ENCODE peak calls at places on chromosomes 7 and 10, in nine cellular contexts. U is GM23248, M is HCT116, B is GM23338, H is neural progenitor cell, N is OCI-LY7, P is SK-N-SH, O is hepatocyte, Q is MM.1S. D is an unnamed sample.

GRCh38 chr7:7148799-7149481 is 33.4 kb upstream of the C1GALT1 start:
- DNase-seq in U (peak), B (no peak), P (no peak), Q (no peak), N (no peak), M (no peak), O (peak), H (no peak), D (no peak)

GRCh38 chr10:44968887-44969400 is 9.3 kb downstream of the RASSF4 start:
- DNase-seq in U (no peak), Q (no peak), B (no peak), H (no peak), M (no peak), N (no peak), O (no peak), P (no peak), D (no peak)

GRCh38 chr7:50379082-50379481 is 71.1 kb downstream of the FIGNL1 start:
- DNase-seq in Q (no peak), N (no peak), O (peak), M (no peak), B (peak), H (peak), P (no peak), U (no peak), D (peak)

GRCh38 chr7:26182706-26183105 is 17.8 kb downstream of the HNRNPA2B1 start:
- DNase-seq in H (no peak), O (no peak), Q (no peak), M (no peak), P (no peak), U (no peak), B (no peak), N (no peak), D (no peak)

GRCh38 chr7:112790651-112790973 is 419 bp upstream of the TMEM168 start:
- DNase-seq in B (no peak), N (peak), O (no peak), U (no peak), H (no peak), M (no peak), P (no peak), Q (peak), D (no peak)

GRCh38 chr10:86346794-86347665 is 19.6 kb downstream of the GRID1 start:
- DNase-seq in M (no peak), O (no peak), B (no peak), P (no peak), N (no peak), H (peak), Q (no peak), U (no peak), D (no peak)

GRCh38 chr7:71793251-71793650 is 618.9 kb downstream of the CALN1 start:
- DNase-seq in M (no peak), N (no peak), P (no peak), O (no peak), Q (no peak), U (peak), B (no peak), H (no peak), D (no peak)

GRCh38 chr7:130941322-130942210 is 207.6 kb upstream of the KLF14 start:
- DNase-seq in B (no peak), U (no peak), M (no peak), Q (no peak), O (peak), H (no peak), N (peak), P (no peak), D (peak)

GRCh38 chr7:126605553-126605952 is 647.2 kb downstream of the GRM8 start:
- DNase-seq in H (no peak), P (peak), O (no peak), N (no peak), M (no peak), B (no peak), U (no peak), Q (no peak), D (no peak)

GRCh38 chr7:142790565-142790964 is 19.8 kb downstream of the PRSS2 start:
- DNase-seq in N (no peak), Q (no peak), M (no peak), P (no peak), H (no peak), B (no peak), U (no peak), O (no peak), D (peak)

GRCh38 chr10:52755297-52756062 is 17.1 kb downstream of the MBL2 start:
- DNase-seq in O (peak), P (no peak), U (peak), M (no peak), N (no peak), Q (no peak), H (no peak), B (no peak), D (peak)

GRCh38 chr7:88759216-88759955 is at the start of gene ZNF804B:
- DNase-seq in P (peak), Q (no peak), B (peak), N (no peak), M (no peak), H (peak), U (peak), O (peak), D (no peak)

GRCh38 chr7:106598663-106599342 is 62.2 kb downstream of the CCDC71L start:
- DNase-seq in N (peak), M (peak), Q (peak), B (peak), P (peak), U (peak), O (peak), H (peak), D (peak)

GRCh38 chr7:114530074-114530611 is 115.5 kb downstream of the FOXP2 start:
- DNase-seq in U (peak), N (no peak), B (no peak), Q (no peak), H (no peak), M (no peak), P (no peak), O (peak), D (no peak)

GRCh38 chr10:104034401-104035053 is 51.2 kb downstream of the COL17A1 start:
- DNase-seq in M (no peak), P (no peak), B (no peak), O (no peak), Q (no peak), H (no peak), U (no peak), N (no peak), D (no peak)

GRCh38 chr10:63673846-63674245 is 152.6 kb downstream of the REEP3 start:
- DNase-seq in N (no peak), U (no peak), Q (no peak), M (no peak), H (no peak), P (no peak), B (no peak), O (no peak), D (no peak)

GRCh38 chr10:110852255-110852896 is 19.4 kb upstream of the PDCD4 start:
- DNase-seq in U (peak), H (no peak), P (no peak), Q (peak), N (no peak), M (peak), B (peak), O (peak), D (peak)

GRCh38 chr7:129853661-129854268 is 99.0 kb downstream of the UBE2H start:
- DNase-seq in O (no peak), M (peak), H (no peak), N (no peak), Q (no peak), U (peak), B (no peak), P (no peak), D (peak)

GRCh38 chr7:134502463-134502862 is 24.9 kb upstream of the AKR1B10 start:
- DNase-seq in B (no peak), U (peak), M (no peak), H (no peak), P (no peak), N (no peak), Q (no peak), O (no peak), D (peak)

GRCh38 chr7:42099837-42100508 is 137.0 kb downstream of the GLI3 start:
- DNase-seq in N (no peak), H (no peak), O (no peak), B (no peak), M (no peak), Q (no peak), P (no peak), U (no peak), D (no peak)

GRCh38 chr7:158812684-158813083 is 16.6 kb downstream of the ESYT2 start:
- DNase-seq in P (no peak), H (no peak), U (no peak), B (no peak), O (no peak), Q (no peak), M (no peak), N (no peak), D (no peak)

GRCh38 chr7:19772858-19773337 is 519 bp downstream of the TMEM196 start:
- DNase-seq in N (no peak), Q (no peak), H (peak), M (no peak), U (peak), B (peak), P (peak), O (peak), D (peak)

GRCh38 chr10:112335866-112336265 is 38.0 kb upstream of the ACSL5 start:
- DNase-seq in Q (no peak), M (no peak), U (peak), O (peak), P (no peak), B (no peak), H (no peak), N (no peak), D (no peak)

GRCh38 chr10:118955531-118956252 is 73.8 kb upstream of the NANOS1 start:
- DNase-seq in B (no peak), N (no peak), H (peak), O (no peak), P (no peak), M (no peak), U (no peak), Q (peak), D (no peak)

GRCh38 chr10:104088239-104088638 is 2.6 kb upstream of the COL17A1 start:
- DNase-seq in Q (no peak), U (no peak), M (no peak), P (no peak), O (no peak), B (no peak), N (no peak), H (no peak), D (no peak)

GRCh38 chr10:74683621-74684114 is 142.7 kb upstream of the KAT6B start:
- DNase-seq in O (no peak), H (no peak), B (no peak), P (no peak), N (no peak), M (no peak), Q (no peak), U (no peak), D (peak)

GRCh38 chr7:23963461-23963860 is 253.4 kb downstream of the STK31 start:
- DNase-seq in M (no peak), B (no peak), U (no peak), Q (no peak), N (no peak), H (no peak), P (no peak), O (no peak), D (no peak)

GRCh38 chr7:117478796-117479479 is 887 bp upstream of the CFTR start:
- DNase-seq in N (no peak), P (no peak), Q (no peak), M (no peak), B (peak), O (peak), H (peak), U (no peak), D (no peak)

DNA sequence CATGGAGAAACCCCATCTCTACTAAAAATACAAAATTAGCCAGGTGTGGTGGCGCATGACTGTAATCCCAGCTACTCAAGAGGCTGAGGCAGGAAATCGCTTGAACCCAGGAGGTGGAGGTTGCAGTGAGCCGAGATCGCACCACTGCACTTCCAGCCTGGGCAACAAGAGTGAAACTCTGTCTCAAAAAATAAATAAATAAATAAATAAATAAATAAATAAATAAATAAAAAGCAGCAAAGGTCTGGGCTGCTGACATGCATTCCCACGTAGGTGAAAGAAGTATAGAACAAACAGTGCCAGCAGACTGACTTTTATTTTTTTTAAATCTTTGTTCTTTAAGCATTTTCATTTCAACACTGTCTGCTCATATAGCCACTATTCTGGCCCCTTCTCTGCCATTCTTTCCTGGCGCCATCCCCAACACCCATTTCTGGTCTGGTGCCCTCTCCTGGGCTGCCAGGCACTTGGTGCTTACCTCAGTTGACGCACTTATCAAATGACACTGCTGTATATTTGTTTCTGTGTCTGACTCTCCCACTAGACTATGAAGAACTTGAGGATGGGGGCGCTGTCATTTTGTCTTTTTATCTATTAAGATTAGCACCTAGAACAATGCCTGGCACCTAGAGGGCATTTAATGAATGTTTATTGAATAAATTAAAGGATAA is 15.6 kb downstream of the FAM107B start:
- DNase-seq in H (no peak), M (peak), P (peak), Q (no peak), U (no peak), N (peak), O (no peak), B (no peak), D (peak)
- TF ChIP-seq EZH2phosphoT487 in H (no peak), M (no peak), P (no peak), Q (no peak), U (no peak), N (no peak), O (no peak), B (no peak), D (no peak)

GRCh38 chr7:77800158-77800557 is 1.6 kb downstream of the PHTF2 start:
- DNase-seq in Q (no peak), M (no peak), U (peak), N (peak), P (no peak), O (peak), H (no peak), B (no peak), D (no peak)

GRCh38 chr7:77797734-77798393 is 370 bp downstream of the TMEM60 start:
- DNase-seq in O (no peak), Q (peak), M (no peak), U (peak), P (peak), B (no peak), H (peak), N (no peak), D (peak)

GRCh38 chr7:77798394-77799077 is at the start of the genes PHTF2 and TMEM60:
- DNase-seq in U (peak), O (peak), P (peak), B (peak), N (peak), Q (peak), H (peak), M (peak), D (peak)

GRCh38 chr7:77800730-77801129 is 2.2 kb downstream of the PHTF2 start:
- DNase-seq in N (no peak), B (no peak), M (no peak), H (no peak), Q (no peak), O (no peak), P (no peak), U (no peak), D (no peak)

GRCh38 chr7:77799078-77799964 is 748 bp downstream of the PHTF2 start:
- DNase-seq in O (peak), U (peak), H (peak), Q (peak), B (peak), M (peak), P (peak), N (peak), D (peak)
- TF ChIP-seq EZH2phosphoT487 in O (no peak), U (no peak), H (no peak), Q (no peak), B (no peak), M (no peak), P (no peak), N (no peak), D (no peak)

DNA sequence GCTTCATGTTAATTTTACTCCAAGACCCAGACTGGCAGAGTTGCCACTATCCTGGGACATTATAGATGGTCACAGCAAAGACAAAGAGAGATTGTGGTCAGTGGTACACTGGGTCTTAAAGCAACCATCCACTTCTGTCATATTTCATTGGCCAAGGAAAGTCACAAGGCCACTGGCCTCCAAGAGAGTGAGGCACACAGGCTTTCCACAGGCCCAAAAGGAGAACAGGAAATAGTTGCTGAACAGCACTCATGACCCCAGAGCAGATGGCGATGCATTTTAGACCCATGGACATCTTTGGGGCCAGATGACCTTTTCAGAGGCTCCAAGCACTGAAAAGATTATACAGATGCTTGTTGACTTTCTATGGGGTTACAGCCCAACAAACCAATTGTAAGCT is 97.4 kb downstream of the ARID5B start:
- DNase-seq in P (no peak), H (no peak), U (no peak), M (no peak), B (no peak), Q (no peak), O (no peak), N (peak), D (no peak)
- TF ChIP-seq EZH2phosphoT487 in P (no peak), H (no peak), U (no peak), M (no peak), B (no peak), Q (no peak), O (no peak), N (no peak), D (no peak)

GRCh38 chr7:44101304-44101965 is 2.7 kb upstream of the AEBP1 start:
- DNase-seq in U (no peak), Q (no peak), M (no peak), O (no peak), P (no peak), H (no peak), B (no peak), N (no peak), D (no peak)

GRCh38 chr7:44102846-44103565 is 1.1 kb upstream of the AEBP1 start:
- DNase-seq in H (no peak), N (no peak), Q (no peak), B (no peak), P (no peak), O (no peak), U (no peak), M (no peak), D (no peak)

GRCh38 chr7:44100458-44101303 is 3.5 kb upstream of the AEBP1 start:
- DNase-seq in H (no peak), M (no peak), U (peak), Q (no peak), B (no peak), P (peak), N (peak), O (peak), D (no peak)

GRCh38 chr7:44103566-44103940 is 592 bp upstream of the AEBP1 start:
- DNase-seq in O (no peak), M (no peak), P (no peak), H (no peak), N (no peak), U (no peak), Q (no peak), B (no peak), D (no peak)

DNA sequence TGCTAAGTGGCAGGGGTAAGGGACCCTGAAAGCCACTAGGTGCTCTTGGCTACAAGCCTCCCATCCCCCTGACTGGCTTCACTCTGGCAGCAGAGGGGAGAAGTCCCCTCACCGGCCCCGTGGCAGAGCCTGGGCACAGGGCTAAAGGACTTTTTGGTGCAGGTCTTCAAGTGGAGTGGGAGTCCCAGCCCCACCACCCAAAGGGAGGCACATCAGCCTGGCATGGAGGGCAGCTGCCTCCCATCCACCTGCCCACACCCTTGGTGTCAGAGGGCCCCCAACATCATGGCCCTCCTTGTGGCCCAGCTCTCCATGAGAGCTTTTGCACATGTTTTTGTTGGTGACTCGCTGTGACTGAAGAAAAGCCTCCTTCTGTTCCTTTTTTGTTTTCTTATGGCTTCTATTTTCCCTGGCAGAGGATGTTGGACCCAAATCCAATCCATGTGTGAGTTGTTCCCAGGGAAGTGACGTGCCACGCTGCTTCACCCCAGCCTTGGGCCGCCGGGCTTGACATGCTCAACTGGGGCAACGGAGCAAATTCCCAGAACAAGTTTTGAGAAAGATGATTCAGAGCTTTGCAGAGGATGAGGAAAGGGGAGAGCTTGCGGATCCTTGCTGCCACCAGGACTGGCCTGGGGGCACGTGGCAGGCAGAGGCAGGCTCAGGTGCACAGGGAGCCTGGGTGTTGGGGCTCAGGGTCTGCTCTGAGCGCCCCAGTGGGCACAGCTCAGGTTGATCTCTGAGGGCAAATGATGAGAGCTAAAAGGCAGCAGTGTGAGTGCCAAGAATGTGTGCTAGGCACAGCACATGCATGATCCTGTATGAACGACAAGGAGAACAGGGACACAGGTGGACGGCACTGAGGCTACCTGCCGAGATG is 1.9 kb upstream of the AEBP1 start:
- DNase-seq in U (peak), P (no peak), M (no peak), O (no peak), N (no peak), B (no peak), H (no peak), Q (no peak), D (no peak)
- TF ChIP-seq EZH2phosphoT487 in U (no peak), P (no peak), M (no peak), O (no peak), N (no peak), B (no peak), H (no peak), Q (no peak), D (no peak)

GRCh38 chr7:80286611-80287010 is 152.0 kb downstream of the GNAI1 start:
- DNase-seq in M (no peak), U (no peak), B (no peak), Q (no peak), O (no peak), N (no peak), H (no peak), P (no peak), D (no peak)

GRCh38 chr7:80279760-80280159 is 145.1 kb downstream of the GNAI1 start:
- DNase-seq in U (no peak), O (peak), M (no peak), Q (no peak), N (no peak), B (no peak), H (no peak), P (no peak), D (no peak)

GRCh38 chr7:80287400-80288174 is 153.0 kb downstream of the GNAI1 start:
- DNase-seq in M (no peak), O (no peak), U (no peak), Q (no peak), H (no peak), N (no peak), P (no peak), B (no peak), D (no peak)

GRCh38 chr7:80288175-80289122 is 153.8 kb downstream of the GNAI1 start:
- DNase-seq in U (peak), H (no peak), Q (no peak), B (peak), N (no peak), P (no peak), O (no peak), M (no peak), D (peak)

GRCh38 chr7:80284848-80285247 is 150.2 kb downstream of the GNAI1 start:
- DNase-seq in U (peak), Q (no peak), M (no peak), H (no peak), P (peak), B (no peak), O (peak), N (no peak), D (peak)
- TF ChIP-seq EZH2phosphoT487 in U (no peak), Q (no peak), M (no peak), H (no peak), P (no peak), B (no peak), O (no peak), N (no peak), D (no peak)

DNA sequence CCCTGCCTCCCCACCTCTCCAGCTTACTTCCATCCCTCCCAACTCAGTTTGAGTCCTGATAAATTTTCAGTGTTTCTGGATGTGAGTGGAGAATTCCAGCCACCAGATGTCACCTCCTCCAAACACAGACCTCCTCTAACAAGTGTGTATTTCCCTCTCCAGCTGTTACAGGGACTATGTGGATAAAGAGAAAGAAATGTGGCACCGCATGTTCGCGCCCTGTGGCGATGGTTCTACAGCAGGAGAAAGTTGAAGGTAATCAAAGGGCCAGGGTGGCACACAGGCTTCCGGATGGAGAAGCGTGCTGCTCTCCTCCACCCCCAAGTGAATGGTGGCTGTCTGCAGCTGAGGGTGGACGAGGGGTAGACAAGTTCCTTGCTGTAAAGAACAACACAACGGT is 14.7 kb downstream of the FKBP6 start:
- DNase-seq in B (peak), Q (no peak), U (peak), H (peak), M (peak), O (peak), P (peak), N (no peak), D (peak)
- TF ChIP-seq EZH2phosphoT487 in B (no peak), Q (no peak), U (no peak), H (no peak), M (no peak), O (no peak), P (no peak), N (no peak), D (no peak)